ENCODE peak calls at places on chromosomes 5 and 9, in five cellular contexts. K is endothelial cell, O is HEK293T, R is non-pigmented ciliary epithelial cell, F is AG04450. N is an unnamed sample.

GRCh38 chr5:75023368-75024159 is 28.8 kb downstream of the GCNT4 start:
- DNase-seq in K (no peak), O (no peak), R (no peak), F (no peak), N (no peak)

GRCh38 chr5:93588586-93589347 is 5.7 kb downstream of the NR2F1 start:
- DNase-seq in K (no peak), O (no peak), R (no peak), F (no peak), N (no peak)

GRCh38 chr9:105054488-105054887 is 126.5 kb upstream of the ABCA1 start:
- DNase-seq in K (no peak), O (no peak), R (no peak), F (no peak), N (no peak)

GRCh38 chr9:128899566-128900322 is 17.8 kb downstream of the LRRC8A start:
- DNase-seq in K (no peak), O (no peak), R (no peak), F (no peak), N (peak)

GRCh38 chr5:102795546-102795945 is 40.4 kb downstream of the PAM start:
- DNase-seq in K (no peak), O (no peak), R (no peak), F (no peak), N (no peak)

GRCh38 chr9:82513242-82513750 is 524.7 kb downstream of the SPATA31D1 start:
- DNase-seq in K (no peak), O (no peak), R (no peak), F (peak), N (no peak)

GRCh38 chr5:19018822-19019221 is 969.2 kb downstream of the CDH18 start:
- DNase-seq in K (no peak), O (peak), R (no peak), F (no peak), N (no peak)

GRCh38 chr5:41432481-41433253 is 77.7 kb downstream of the PLCXD3 start:
- DNase-seq in K (no peak), O (no peak), R (no peak), F (no peak), N (no peak)

GRCh38 chr9:90100014-90100413 is 495.2 kb downstream of the GADD45G start:
- DNase-seq in K (no peak), O (no peak), R (no peak), F (no peak), N (no peak)

GRCh38 chr9:100671811-100672305 is 94.0 kb downstream of the CAVIN4 start:
- DNase-seq in K (no peak), O (no peak), R (no peak), F (no peak), N (no peak)

GRCh38 chr9:116191757-116192415 is 38.3 kb downstream of the PAPPA start:
- DNase-seq in K (no peak), O (no peak), R (no peak), F (no peak), N (no peak)

GRCh38 chr5:62582198-62582597 is 3.6 kb downstream of the LRRC70 start:
- DNase-seq in K (no peak), O (no peak), R (no peak), F (no peak), N (no peak)

GRCh38 chr5:116575635-116576042 is 1.0 kb upstream of the SEMA6A start:
- DNase-seq in K (peak), O (no peak), R (no peak), F (no peak), N (no peak)

GRCh38 chr5:15885156-15885555 is 294.4 kb downstream of the MARCHF11 start:
- DNase-seq in K (no peak), O (no peak), R (peak), F (no peak), N (no peak)

GRCh38 chr9:83754383-83754977 is 46.7 kb upstream of the UBQLN1 start:
- DNase-seq in K (no peak), O (no peak), R (no peak), F (no peak), N (no peak)

GRCh38 chr9:70954607-70955143 is 166.7 kb downstream of the TRPM3 start:
- DNase-seq in K (no peak), O (no peak), R (no peak), F (no peak), N (no peak)

GRCh38 chr9:121989010-121989409 is 104.1 kb downstream of the TTLL11 start:
- DNase-seq in K (peak), O (no peak), R (no peak), F (no peak), N (no peak)

GRCh38 chr9:130304141-130304540 is 38.6 kb downstream of the HMCN2 start:
- DNase-seq in K (no peak), O (no peak), R (no peak), F (no peak), N (no peak)

GRCh38 chr9:137313956-137314560 is 12.0 kb upstream of the NRARP start:
- DNase-seq in K (peak), O (no peak), R (no peak), F (no peak), N (no peak)

GRCh38 chr5:154444559-154445421 is 1.0 kb upstream of the SAP30L start:
- DNase-seq in K (peak), O (peak), R (no peak), F (no peak), N (peak)

GRCh38 chr9:38017885-38018186 is 51.2 kb downstream of the SHB start:
- DNase-seq in K (no peak), O (no peak), R (no peak), F (no peak), N (no peak)

GRCh38 chr5:107294669-107295068 is 376.1 kb downstream of the EFNA5 start:
- DNase-seq in K (no peak), O (no peak), R (no peak), F (no peak), N (no peak)

GRCh38 chr5:109580225-109580624 is 109.5 kb upstream of the MAN2A1 start:
- DNase-seq in K (no peak), O (no peak), R (no peak), F (no peak), N (no peak)

GRCh38 chr9:130846487-130847305 is 11.6 kb downstream of the ABL1 start:
- DNase-seq in K (no peak), O (no peak), R (no peak), F (no peak), N (no peak)

GRCh38 chr5:112918679-112919078 is 3.3 kb downstream of the REEP5 start:
- DNase-seq in K (no peak), O (no peak), R (no peak), F (no peak), N (no peak)

GRCh38 chr5:58259685-58260152 is 200.2 kb downstream of the PLK2 start:
- DNase-seq in K (no peak), O (no peak), R (peak), F (peak), N (no peak)

N was measured in T-helper 2 cell treated with Interferon-gamma antibody and Interleukin-4, amounts not matched to agents 5 μg/mL and 100 μg/mL, for 36 hours.